ENCODE peak calls at places on chromosomes 6 and 20, in nine cellular contexts. One of them, this sample, is unnamed.

GRCh38 chr6:52352239-52353008 is 9.5 kb upstream of the PAQR8 start:
- DNase-seq in HS-5: peak
- DNase-seq in sciatic nerve: no peak
- DNase-seq in activated gamma-delta T cell treated with Interleukin-2 at 50 U/mL for 16 hours: no peak
- DNase-seq in EL: peak
- DNase-seq in NCI-H1092: no peak
- DNase-seq in stimulated activated CD4-positive, alpha-beta T cell treated with anti-CD3 and anti-CD28 coated beads, TNF-alpha, amount 100 ng/mL, for 48 hours: no peak
- DNase-seq in HepG2: peak
- DNase-seq in hippocampal formation: no peak
- DNase-seq in this sample: no peak

GRCh38 chr6:162572240-162572639 is 155.3 kb downstream of the PRKN start:
- DNase-seq in HS-5: no peak
- DNase-seq in sciatic nerve: no peak
- DNase-seq in activated gamma-delta T cell treated with Interleukin-2 at 50 U/mL for 16 hours: no peak
- DNase-seq in EL: no peak
- DNase-seq in NCI-H1092: no peak
- DNase-seq in stimulated activated CD4-positive, alpha-beta T cell treated with anti-CD3 and anti-CD28 coated beads, TNF-alpha, amount 100 ng/mL, for 48 hours: no peak
- DNase-seq in HepG2: no peak
- DNase-seq in hippocampal formation: no peak
- DNase-seq in this sample: no peak

GRCh38 chr20:40525356-40525755 is 163.7 kb downstream of the MAFB start:
- DNase-seq in HS-5: peak
- DNase-seq in sciatic nerve: no peak
- DNase-seq in activated gamma-delta T cell treated with Interleukin-2 at 50 U/mL for 16 hours: no peak
- DNase-seq in EL: peak
- DNase-seq in NCI-H1092: no peak
- DNase-seq in stimulated activated CD4-positive, alpha-beta T cell treated with anti-CD3 and anti-CD28 coated beads, TNF-alpha, amount 100 ng/mL, for 48 hours: no peak
- DNase-seq in HepG2: no peak
- DNase-seq in hippocampal formation: no peak
- DNase-seq in this sample: no peak

GRCh38 chr6:39901116-39901655 is 33.1 kb downstream of the MOCS1 start:
- DNase-seq in HS-5: no peak
- DNase-seq in sciatic nerve: peak
- DNase-seq in activated gamma-delta T cell treated with Interleukin-2 at 50 U/mL for 16 hours: no peak
- DNase-seq in EL: no peak
- DNase-seq in NCI-H1092: no peak
- DNase-seq in stimulated activated CD4-positive, alpha-beta T cell treated with anti-CD3 and anti-CD28 coated beads, TNF-alpha, amount 100 ng/mL, for 48 hours: no peak
- DNase-seq in HepG2: no peak
- DNase-seq in hippocampal formation: no peak
- DNase-seq in this sample: no peak

GRCh38 chr6:170093658-170094596 is 197.0 kb downstream of the DLL1 start:
- DNase-seq in HS-5: no peak
- DNase-seq in sciatic nerve: peak
- DNase-seq in activated gamma-delta T cell treated with Interleukin-2 at 50 U/mL for 16 hours: no peak
- DNase-seq in EL: no peak
- DNase-seq in NCI-H1092: no peak
- DNase-seq in stimulated activated CD4-positive, alpha-beta T cell treated with anti-CD3 and anti-CD28 coated beads, TNF-alpha, amount 100 ng/mL, for 48 hours: no peak
- DNase-seq in HepG2: no peak
- DNase-seq in hippocampal formation: no peak
- DNase-seq in this sample: no peak

GRCh38 chr6:53771780-53772624 is 22.8 kb upstream of the LRRC1 start:
- DNase-seq in HS-5: no peak
- DNase-seq in sciatic nerve: no peak
- DNase-seq in activated gamma-delta T cell treated with Interleukin-2 at 50 U/mL for 16 hours: no peak
- DNase-seq in EL: peak
- DNase-seq in NCI-H1092: no peak
- DNase-seq in stimulated activated CD4-positive, alpha-beta T cell treated with anti-CD3 and anti-CD28 coated beads, TNF-alpha, amount 100 ng/mL, for 48 hours: no peak
- DNase-seq in HepG2: no peak
- DNase-seq in hippocampal formation: no peak
- DNase-seq in this sample: no peak

GRCh38 chr20:31710423-31711250 is 12.0 kb downstream of the BCL2L1 start:
- DNase-seq in HS-5: no peak
- DNase-seq in sciatic nerve: no peak
- DNase-seq in activated gamma-delta T cell treated with Interleukin-2 at 50 U/mL for 16 hours: no peak
- DNase-seq in EL: no peak
- DNase-seq in NCI-H1092: no peak
- DNase-seq in stimulated activated CD4-positive, alpha-beta T cell treated with anti-CD3 and anti-CD28 coated beads, TNF-alpha, amount 100 ng/mL, for 48 hours: no peak
- DNase-seq in HepG2: no peak
- DNase-seq in hippocampal formation: no peak
- DNase-seq in this sample: no peak

GRCh38 chr20:50260480-50261221 is 70.0 kb downstream of the CEBPB start:
- DNase-seq in HS-5: no peak
- DNase-seq in sciatic nerve: no peak
- DNase-seq in activated gamma-delta T cell treated with Interleukin-2 at 50 U/mL for 16 hours: no peak
- DNase-seq in EL: peak
- DNase-seq in NCI-H1092: peak
- DNase-seq in stimulated activated CD4-positive, alpha-beta T cell treated with anti-CD3 and anti-CD28 coated beads, TNF-alpha, amount 100 ng/mL, for 48 hours: no peak
- DNase-seq in HepG2: no peak
- DNase-seq in hippocampal formation: no peak
- DNase-seq in this sample: no peak

GRCh38 chr6:136464874-136465273 is 85.3 kb downstream of the MAP7 start:
- DNase-seq in HS-5: no peak
- DNase-seq in sciatic nerve: no peak
- DNase-seq in activated gamma-delta T cell treated with Interleukin-2 at 50 U/mL for 16 hours: no peak
- DNase-seq in EL: no peak
- DNase-seq in NCI-H1092: no peak
- DNase-seq in stimulated activated CD4-positive, alpha-beta T cell treated with anti-CD3 and anti-CD28 coated beads, TNF-alpha, amount 100 ng/mL, for 48 hours: no peak
- DNase-seq in HepG2: no peak
- DNase-seq in hippocampal formation: peak
- DNase-seq in this sample: no peak

GRCh38 chr20:9353916-9354276 is 160.5 kb upstream of the LAMP5 start:
- DNase-seq in HS-5: no peak
- DNase-seq in sciatic nerve: no peak
- DNase-seq in activated gamma-delta T cell treated with Interleukin-2 at 50 U/mL for 16 hours: no peak
- DNase-seq in EL: no peak
- DNase-seq in NCI-H1092: no peak
- DNase-seq in stimulated activated CD4-positive, alpha-beta T cell treated with anti-CD3 and anti-CD28 coated beads, TNF-alpha, amount 100 ng/mL, for 48 hours: no peak
- DNase-seq in HepG2: no peak
- DNase-seq in hippocampal formation: no peak
- DNase-seq in this sample: no peak

GRCh38 chr20:53981752-53982437 is 88.5 kb downstream of the BCAS1 start:
- DNase-seq in HS-5: peak
- DNase-seq in sciatic nerve: no peak
- DNase-seq in activated gamma-delta T cell treated with Interleukin-2 at 50 U/mL for 16 hours: no peak
- DNase-seq in EL: no peak
- DNase-seq in NCI-H1092: no peak
- DNase-seq in stimulated activated CD4-positive, alpha-beta T cell treated with anti-CD3 and anti-CD28 coated beads, TNF-alpha, amount 100 ng/mL, for 48 hours: peak
- DNase-seq in HepG2: no peak
- DNase-seq in hippocampal formation: no peak
- DNase-seq in this sample: no peak

GRCh38 chr20:42193119-42193518 is 574.9 kb upstream of the CHD6 start:
- DNase-seq in HS-5: no peak
- DNase-seq in sciatic nerve: no peak
- DNase-seq in activated gamma-delta T cell treated with Interleukin-2 at 50 U/mL for 16 hours: no peak
- DNase-seq in EL: no peak
- DNase-seq in NCI-H1092: no peak
- DNase-seq in stimulated activated CD4-positive, alpha-beta T cell treated with anti-CD3 and anti-CD28 coated beads, TNF-alpha, amount 100 ng/mL, for 48 hours: no peak
- DNase-seq in HepG2: no peak
- DNase-seq in hippocampal formation: no peak
- DNase-seq in this sample: no peak

GRCh38 chr6:88626460-88626859 is 337.0 kb downstream of the RNGTT start:
- DNase-seq in HS-5: no peak
- DNase-seq in sciatic nerve: no peak
- DNase-seq in activated gamma-delta T cell treated with Interleukin-2 at 50 U/mL for 16 hours: no peak
- DNase-seq in EL: no peak
- DNase-seq in NCI-H1092: no peak
- DNase-seq in stimulated activated CD4-positive, alpha-beta T cell treated with anti-CD3 and anti-CD28 coated beads, TNF-alpha, amount 100 ng/mL, for 48 hours: no peak
- DNase-seq in HepG2: no peak
- DNase-seq in hippocampal formation: no peak
- DNase-seq in this sample: no peak

GRCh38 chr20:47985092-47985850 is 200.0 kb upstream of the SULF2 start:
- DNase-seq in HS-5: peak
- DNase-seq in sciatic nerve: no peak
- DNase-seq in activated gamma-delta T cell treated with Interleukin-2 at 50 U/mL for 16 hours: no peak
- DNase-seq in EL: peak
- DNase-seq in NCI-H1092: no peak
- DNase-seq in stimulated activated CD4-positive, alpha-beta T cell treated with anti-CD3 and anti-CD28 coated beads, TNF-alpha, amount 100 ng/mL, for 48 hours: no peak
- DNase-seq in HepG2: no peak
- DNase-seq in hippocampal formation: no peak
- DNase-seq in this sample: no peak

GRCh38 chr6:111492499-111492898 is 9.5 kb upstream of the REV3L start:
- DNase-seq in HS-5: no peak
- DNase-seq in sciatic nerve: no peak
- DNase-seq in activated gamma-delta T cell treated with Interleukin-2 at 50 U/mL for 16 hours: no peak
- DNase-seq in EL: no peak
- DNase-seq in NCI-H1092: no peak
- DNase-seq in stimulated activated CD4-positive, alpha-beta T cell treated with anti-CD3 and anti-CD28 coated beads, TNF-alpha, amount 100 ng/mL, for 48 hours: no peak
- DNase-seq in HepG2: no peak
- DNase-seq in hippocampal formation: no peak
- DNase-seq in this sample: no peak

GRCh38 chr6:6943411-6943810 is 164.3 kb upstream of the RREB1 start:
- DNase-seq in HS-5: no peak
- DNase-seq in sciatic nerve: no peak
- DNase-seq in activated gamma-delta T cell treated with Interleukin-2 at 50 U/mL for 16 hours: no peak
- DNase-seq in EL: no peak
- DNase-seq in NCI-H1092: no peak
- DNase-seq in stimulated activated CD4-positive, alpha-beta T cell treated with anti-CD3 and anti-CD28 coated beads, TNF-alpha, amount 100 ng/mL, for 48 hours: no peak
- DNase-seq in HepG2: no peak
- DNase-seq in hippocampal formation: no peak
- DNase-seq in this sample: no peak

GRCh38 chr6:164379786-164380185 is 929.6 kb downstream of the C6orf118 start:
- DNase-seq in HS-5: no peak
- DNase-seq in sciatic nerve: no peak
- DNase-seq in activated gamma-delta T cell treated with Interleukin-2 at 50 U/mL for 16 hours: no peak
- DNase-seq in EL: no peak
- DNase-seq in NCI-H1092: no peak
- DNase-seq in stimulated activated CD4-positive, alpha-beta T cell treated with anti-CD3 and anti-CD28 coated beads, TNF-alpha, amount 100 ng/mL, for 48 hours: no peak
- DNase-seq in HepG2: no peak
- DNase-seq in hippocampal formation: no peak
- DNase-seq in this sample: no peak

GRCh38 chr6:41036188-41036587 is 2.8 kb downstream of the UNC5CL start:
- DNase-seq in HS-5: no peak
- DNase-seq in sciatic nerve: no peak
- DNase-seq in activated gamma-delta T cell treated with Interleukin-2 at 50 U/mL for 16 hours: no peak
- DNase-seq in EL: no peak
- DNase-seq in NCI-H1092: no peak
- DNase-seq in stimulated activated CD4-positive, alpha-beta T cell treated with anti-CD3 and anti-CD28 coated beads, TNF-alpha, amount 100 ng/mL, for 48 hours: no peak
- DNase-seq in HepG2: no peak
- DNase-seq in hippocampal formation: no peak
- DNase-seq in this sample: no peak

GRCh38 chr6:7129784-7130569 is 22.2 kb downstream of the RREB1 start:
- DNase-seq in HS-5: no peak
- DNase-seq in sciatic nerve: no peak
- DNase-seq in activated gamma-delta T cell treated with Interleukin-2 at 50 U/mL for 16 hours: no peak
- DNase-seq in EL: peak
- DNase-seq in NCI-H1092: no peak
- DNase-seq in stimulated activated CD4-positive, alpha-beta T cell treated with anti-CD3 and anti-CD28 coated beads, TNF-alpha, amount 100 ng/mL, for 48 hours: no peak
- DNase-seq in HepG2: peak
- DNase-seq in hippocampal formation: no peak
- DNase-seq in this sample: no peak

GRCh38 chr6:35449287-35449881 is 2.8 kb upstream of the FANCE start:
- DNase-seq in HS-5: no peak
- DNase-seq in sciatic nerve: no peak
- DNase-seq in activated gamma-delta T cell treated with Interleukin-2 at 50 U/mL for 16 hours: peak
- DNase-seq in EL: peak
- DNase-seq in NCI-H1092: peak
- DNase-seq in stimulated activated CD4-positive, alpha-beta T cell treated with anti-CD3 and anti-CD28 coated beads, TNF-alpha, amount 100 ng/mL, for 48 hours: no peak
- DNase-seq in HepG2: peak
- DNase-seq in hippocampal formation: peak
- DNase-seq in this sample: peak

GRCh38 chr6:34568341-34568680 is 12.2 kb upstream of the SPDEF start:
- DNase-seq in HS-5: no peak
- DNase-seq in sciatic nerve: no peak
- DNase-seq in activated gamma-delta T cell treated with Interleukin-2 at 50 U/mL for 16 hours: no peak
- DNase-seq in EL: no peak
- DNase-seq in NCI-H1092: no peak
- DNase-seq in stimulated activated CD4-positive, alpha-beta T cell treated with anti-CD3 and anti-CD28 coated beads, TNF-alpha, amount 100 ng/mL, for 48 hours: no peak
- DNase-seq in HepG2: no peak
- DNase-seq in hippocampal formation: no peak
- DNase-seq in this sample: no peak

GRCh38 chr20:2798814-2799213 is 1.6 kb downstream of the CPXM1 start:
- DNase-seq in HS-5: no peak
- DNase-seq in sciatic nerve: no peak
- DNase-seq in activated gamma-delta T cell treated with Interleukin-2 at 50 U/mL for 16 hours: no peak
- DNase-seq in EL: no peak
- DNase-seq in NCI-H1092: no peak
- DNase-seq in stimulated activated CD4-positive, alpha-beta T cell treated with anti-CD3 and anti-CD28 coated beads, TNF-alpha, amount 100 ng/mL, for 48 hours: no peak
- DNase-seq in HepG2: no peak
- DNase-seq in hippocampal formation: no peak
- DNase-seq in this sample: no peak

GRCh38 chr6:133964052-133964451 is 11.0 kb downstream of the TBPL1 start:
- DNase-seq in HS-5: peak
- DNase-seq in sciatic nerve: no peak
- DNase-seq in activated gamma-delta T cell treated with Interleukin-2 at 50 U/mL for 16 hours: no peak
- DNase-seq in EL: peak
- DNase-seq in NCI-H1092: no peak
- DNase-seq in stimulated activated CD4-positive, alpha-beta T cell treated with anti-CD3 and anti-CD28 coated beads, TNF-alpha, amount 100 ng/mL, for 48 hours: no peak
- DNase-seq in HepG2: no peak
- DNase-seq in hippocampal formation: no peak
- DNase-seq in this sample: no peak

GRCh38 chr6:156912431-156912830 is 135.3 kb downstream of the ARID1B start:
- DNase-seq in HS-5: no peak
- DNase-seq in sciatic nerve: no peak
- DNase-seq in activated gamma-delta T cell treated with Interleukin-2 at 50 U/mL for 16 hours: no peak
- DNase-seq in EL: no peak
- DNase-seq in NCI-H1092: no peak
- DNase-seq in stimulated activated CD4-positive, alpha-beta T cell treated with anti-CD3 and anti-CD28 coated beads, TNF-alpha, amount 100 ng/mL, for 48 hours: no peak
- DNase-seq in HepG2: no peak
- DNase-seq in hippocampal formation: no peak
- DNase-seq in this sample: no peak

GRCh38 chr6:42201382-42201781 is 6.6 kb upstream of the GUCA1B start:
- DNase-seq in HS-5: no peak
- DNase-seq in sciatic nerve: no peak
- DNase-seq in activated gamma-delta T cell treated with Interleukin-2 at 50 U/mL for 16 hours: no peak
- DNase-seq in EL: no peak
- DNase-seq in NCI-H1092: no peak
- DNase-seq in stimulated activated CD4-positive, alpha-beta T cell treated with anti-CD3 and anti-CD28 coated beads, TNF-alpha, amount 100 ng/mL, for 48 hours: no peak
- DNase-seq in HepG2: no peak
- DNase-seq in hippocampal formation: no peak
- DNase-seq in this sample: no peak

GRCh38 chr6:45472383-45472782 is 94.6 kb upstream of the SUPT3H start:
- DNase-seq in HS-5: no peak
- DNase-seq in sciatic nerve: peak
- DNase-seq in activated gamma-delta T cell treated with Interleukin-2 at 50 U/mL for 16 hours: no peak
- DNase-seq in EL: no peak
- DNase-seq in NCI-H1092: no peak
- DNase-seq in stimulated activated CD4-positive, alpha-beta T cell treated with anti-CD3 and anti-CD28 coated beads, TNF-alpha, amount 100 ng/mL, for 48 hours: no peak
- DNase-seq in HepG2: no peak
- DNase-seq in hippocampal formation: no peak
- DNase-seq in this sample: no peak

GRCh38 chr20:15674253-15675145 is 898.7 kb downstream of the KIF16B start:
- DNase-seq in HS-5: no peak
- DNase-seq in sciatic nerve: no peak
- DNase-seq in activated gamma-delta T cell treated with Interleukin-2 at 50 U/mL for 16 hours: no peak
- DNase-seq in EL: peak
- DNase-seq in NCI-H1092: no peak
- DNase-seq in stimulated activated CD4-positive, alpha-beta T cell treated with anti-CD3 and anti-CD28 coated beads, TNF-alpha, amount 100 ng/mL, for 48 hours: no peak
- DNase-seq in HepG2: no peak
- DNase-seq in hippocampal formation: no peak
- DNase-seq in this sample: no peak

GRCh38 chr6:33192105-33192646 is at the start of gene COL11A2:
- DNase-seq in HS-5: no peak
- DNase-seq in sciatic nerve: no peak
- DNase-seq in activated gamma-delta T cell treated with Interleukin-2 at 50 U/mL for 16 hours: no peak
- DNase-seq in EL: no peak
- DNase-seq in NCI-H1092: no peak
- DNase-seq in stimulated activated CD4-positive, alpha-beta T cell treated with anti-CD3 and anti-CD28 coated beads, TNF-alpha, amount 100 ng/mL, for 48 hours: no peak
- DNase-seq in HepG2: no peak
- DNase-seq in hippocampal formation: no peak
- DNase-seq in this sample: no peak

GRCh38 chr20:43532416-43533055 is 25.0 kb downstream of the L3MBTL1 start:
- DNase-seq in HS-5: no peak
- DNase-seq in sciatic nerve: no peak
- DNase-seq in activated gamma-delta T cell treated with Interleukin-2 at 50 U/mL for 16 hours: no peak
- DNase-seq in EL: no peak
- DNase-seq in NCI-H1092: no peak
- DNase-seq in stimulated activated CD4-positive, alpha-beta T cell treated with anti-CD3 and anti-CD28 coated beads, TNF-alpha, amount 100 ng/mL, for 48 hours: no peak
- DNase-seq in HepG2: no peak
- DNase-seq in hippocampal formation: no peak
- DNase-seq in this sample: no peak

GRCh38 chr6:104603108-104603745 is 256.5 kb downstream of the HACE1 start:
- DNase-seq in HS-5: no peak
- DNase-seq in sciatic nerve: no peak
- DNase-seq in activated gamma-delta T cell treated with Interleukin-2 at 50 U/mL for 16 hours: no peak
- DNase-seq in EL: no peak
- DNase-seq in NCI-H1092: no peak
- DNase-seq in stimulated activated CD4-positive, alpha-beta T cell treated with anti-CD3 and anti-CD28 coated beads, TNF-alpha, amount 100 ng/mL, for 48 hours: no peak
- DNase-seq in HepG2: no peak
- DNase-seq in hippocampal formation: no peak
- DNase-seq in this sample: no peak